ENCODE peak calls at places on chromosomes 4 and X, in seven cellular contexts. One of them, this sample, is unnamed.

GRCh38 chr4:66840178-66840577 is 705.1 kb downstream of the CENPC start:
- DNase-seq in activated naive CD4-positive, alpha-beta T cell treated with anti-CD3 and anti-CD28 coated beads for 36 hours: no peak
- DNase-seq in thoracic aorta: no peak
- DNase-seq in EH: no peak
- DNase-seq in NCI-H1105: no peak
- DNase-seq in BE2C: no peak
- DNase-seq in activated naive CD8-positive, alpha-beta T cell treated with anti-CD3 and anti-CD28 coated beads for 36 hours: no peak
- DNase-seq in this sample: no peak

GRCh38 chr4:86043755-86044592 is 315.9 kb downstream of the MAPK10 start:
- DNase-seq in BE2C: peak
- DNase-seq in thoracic aorta: no peak
- DNase-seq in activated naive CD4-positive, alpha-beta T cell treated with anti-CD3 and anti-CD28 coated beads for 36 hours: peak
- DNase-seq in NCI-H1105: peak
- DNase-seq in activated naive CD8-positive, alpha-beta T cell treated with anti-CD3 and anti-CD28 coated beads for 36 hours: no peak
- DNase-seq in EH: peak
- DNase-seq in this sample: peak

GRCh38 chr4:19063662-19064061 is 1042.1 kb upstream of the LCORL start:
- DNase-seq in NCI-H1105: no peak
- DNase-seq in activated naive CD8-positive, alpha-beta T cell treated with anti-CD3 and anti-CD28 coated beads for 36 hours: no peak
- DNase-seq in activated naive CD4-positive, alpha-beta T cell treated with anti-CD3 and anti-CD28 coated beads for 36 hours: no peak
- DNase-seq in EH: no peak
- DNase-seq in thoracic aorta: no peak
- DNase-seq in BE2C: no peak
- DNase-seq in this sample: peak

GRCh38 chr4:40275065-40275464 is 60.1 kb upstream of the CHRNA9 start:
- DNase-seq in activated naive CD8-positive, alpha-beta T cell treated with anti-CD3 and anti-CD28 coated beads for 36 hours: no peak
- DNase-seq in BE2C: no peak
- DNase-seq in EH: no peak
- DNase-seq in NCI-H1105: no peak
- DNase-seq in activated naive CD4-positive, alpha-beta T cell treated with anti-CD3 and anti-CD28 coated beads for 36 hours: no peak
- DNase-seq in thoracic aorta: no peak
- DNase-seq in this sample: no peak

GRCh38 chr4:128980816-128981326 is 112.5 kb downstream of the SCLT1 start:
- DNase-seq in activated naive CD4-positive, alpha-beta T cell treated with anti-CD3 and anti-CD28 coated beads for 36 hours: no peak
- DNase-seq in thoracic aorta: no peak
- DNase-seq in BE2C: no peak
- DNase-seq in NCI-H1105: no peak
- DNase-seq in activated naive CD8-positive, alpha-beta T cell treated with anti-CD3 and anti-CD28 coated beads for 36 hours: no peak
- DNase-seq in EH: no peak
- DNase-seq in this sample: no peak

GRCh38 chr4:163378661-163379060 is 35.0 kb downstream of the NPY5R start:
- DNase-seq in activated naive CD8-positive, alpha-beta T cell treated with anti-CD3 and anti-CD28 coated beads for 36 hours: no peak
- DNase-seq in NCI-H1105: no peak
- DNase-seq in thoracic aorta: no peak
- DNase-seq in BE2C: no peak
- DNase-seq in activated naive CD4-positive, alpha-beta T cell treated with anti-CD3 and anti-CD28 coated beads for 36 hours: no peak
- DNase-seq in EH: no peak
- DNase-seq in this sample: no peak

GRCh38 chrX:79081895-79082512 is 62.5 kb upstream of the GPR174 start:
- DNase-seq in activated naive CD4-positive, alpha-beta T cell treated with anti-CD3 and anti-CD28 coated beads for 36 hours: peak
- DNase-seq in thoracic aorta: no peak
- DNase-seq in activated naive CD8-positive, alpha-beta T cell treated with anti-CD3 and anti-CD28 coated beads for 36 hours: no peak
- DNase-seq in EH: peak
- DNase-seq in BE2C: no peak
- DNase-seq in NCI-H1105: no peak
- DNase-seq in this sample: peak

GRCh38 chr4:38132140-38132673 is 172.0 kb downstream of the PTTG2 start:
- DNase-seq in NCI-H1105: no peak
- DNase-seq in activated naive CD4-positive, alpha-beta T cell treated with anti-CD3 and anti-CD28 coated beads for 36 hours: peak
- DNase-seq in BE2C: no peak
- DNase-seq in thoracic aorta: peak
- DNase-seq in EH: peak
- DNase-seq in activated naive CD8-positive, alpha-beta T cell treated with anti-CD3 and anti-CD28 coated beads for 36 hours: peak
- DNase-seq in this sample: peak

GRCh38 chr4:6419452-6420028 is 52.9 kb downstream of the PPP2R2C start:
- DNase-seq in NCI-H1105: no peak
- DNase-seq in BE2C: no peak
- DNase-seq in activated naive CD8-positive, alpha-beta T cell treated with anti-CD3 and anti-CD28 coated beads for 36 hours: no peak
- DNase-seq in EH: no peak
- DNase-seq in thoracic aorta: no peak
- DNase-seq in activated naive CD4-positive, alpha-beta T cell treated with anti-CD3 and anti-CD28 coated beads for 36 hours: no peak
- DNase-seq in this sample: no peak

GRCh38 chr4:106264331-106264728 is 51.7 kb downstream of the TBCK start:
- DNase-seq in NCI-H1105: no peak
- DNase-seq in thoracic aorta: no peak
- DNase-seq in activated naive CD8-positive, alpha-beta T cell treated with anti-CD3 and anti-CD28 coated beads for 36 hours: no peak
- DNase-seq in BE2C: no peak
- DNase-seq in activated naive CD4-positive, alpha-beta T cell treated with anti-CD3 and anti-CD28 coated beads for 36 hours: no peak
- DNase-seq in EH: peak
- DNase-seq in this sample: no peak

GRCh38 chrX:2488621-2489285 is 12.0 kb downstream of the DHRSX start:
- DNase-seq in activated naive CD8-positive, alpha-beta T cell treated with anti-CD3 and anti-CD28 coated beads for 36 hours: no peak
- DNase-seq in thoracic aorta: no peak
- DNase-seq in activated naive CD4-positive, alpha-beta T cell treated with anti-CD3 and anti-CD28 coated beads for 36 hours: no peak
- DNase-seq in EH: no peak
- DNase-seq in NCI-H1105: no peak
- DNase-seq in BE2C: no peak
- DNase-seq in this sample: no peak

GRCh38 chrX:154142386-154142785 is 1.7 kb upstream of the OPN1LW start:
- DNase-seq in activated naive CD8-positive, alpha-beta T cell treated with anti-CD3 and anti-CD28 coated beads for 36 hours: no peak
- DNase-seq in EH: no peak
- DNase-seq in thoracic aorta: no peak
- DNase-seq in activated naive CD4-positive, alpha-beta T cell treated with anti-CD3 and anti-CD28 coated beads for 36 hours: no peak
- DNase-seq in NCI-H1105: no peak
- DNase-seq in BE2C: no peak
- DNase-seq in this sample: no peak

GRCh38 chr4:8904041-8904501 is 32.4 kb upstream of the HMX1 start:
- DNase-seq in thoracic aorta: no peak
- DNase-seq in activated naive CD8-positive, alpha-beta T cell treated with anti-CD3 and anti-CD28 coated beads for 36 hours: no peak
- DNase-seq in EH: no peak
- DNase-seq in BE2C: peak
- DNase-seq in NCI-H1105: no peak
- DNase-seq in activated naive CD4-positive, alpha-beta T cell treated with anti-CD3 and anti-CD28 coated beads for 36 hours: no peak
- DNase-seq in this sample: no peak

GRCh38 chrX:116961872-116962582 is 499.3 kb upstream of the CT83 start:
- DNase-seq in thoracic aorta: no peak
- DNase-seq in EH: peak
- DNase-seq in activated naive CD4-positive, alpha-beta T cell treated with anti-CD3 and anti-CD28 coated beads for 36 hours: no peak
- DNase-seq in NCI-H1105: peak
- DNase-seq in BE2C: no peak
- DNase-seq in activated naive CD8-positive, alpha-beta T cell treated with anti-CD3 and anti-CD28 coated beads for 36 hours: no peak
- DNase-seq in this sample: peak

GRCh38 chr4:53706422-53707032 is 115.2 kb upstream of the LNX1 start:
- DNase-seq in activated naive CD4-positive, alpha-beta T cell treated with anti-CD3 and anti-CD28 coated beads for 36 hours: no peak
- DNase-seq in BE2C: no peak
- DNase-seq in EH: peak
- DNase-seq in NCI-H1105: no peak
- DNase-seq in thoracic aorta: no peak
- DNase-seq in activated naive CD8-positive, alpha-beta T cell treated with anti-CD3 and anti-CD28 coated beads for 36 hours: no peak
- DNase-seq in this sample: peak

GRCh38 chrX:72100824-72101351 is 30.8 kb downstream of the RTL5 start:
- DNase-seq in thoracic aorta: no peak
- DNase-seq in NCI-H1105: no peak
- DNase-seq in BE2C: no peak
- DNase-seq in activated naive CD4-positive, alpha-beta T cell treated with anti-CD3 and anti-CD28 coated beads for 36 hours: peak
- DNase-seq in EH: no peak
- DNase-seq in activated naive CD8-positive, alpha-beta T cell treated with anti-CD3 and anti-CD28 coated beads for 36 hours: peak
- DNase-seq in this sample: no peak

GRCh38 chr4:183936574-183937335 is 31.6 kb downstream of the STOX2 start:
- DNase-seq in BE2C: no peak
- DNase-seq in EH: no peak
- DNase-seq in NCI-H1105: no peak
- DNase-seq in activated naive CD8-positive, alpha-beta T cell treated with anti-CD3 and anti-CD28 coated beads for 36 hours: no peak
- DNase-seq in activated naive CD4-positive, alpha-beta T cell treated with anti-CD3 and anti-CD28 coated beads for 36 hours: no peak
- DNase-seq in thoracic aorta: no peak
- DNase-seq in this sample: no peak

GRCh38 chr4:6381571-6382123 is 90.8 kb downstream of the PPP2R2C start:
- DNase-seq in NCI-H1105: no peak
- DNase-seq in thoracic aorta: no peak
- DNase-seq in BE2C: no peak
- DNase-seq in EH: no peak
- DNase-seq in activated naive CD8-positive, alpha-beta T cell treated with anti-CD3 and anti-CD28 coated beads for 36 hours: no peak
- DNase-seq in activated naive CD4-positive, alpha-beta T cell treated with anti-CD3 and anti-CD28 coated beads for 36 hours: no peak
- DNase-seq in this sample: no peak